ENCODE peak calls at places on chromosome 16, in eight cellular contexts. I, X, S, B, R, C, Y and M are unnamed samples.

GRCh38 chr16:4089811-4090293 is 26.4 kb downstream of the ADCY9 start:
- DNase-seq in I (no peak), X (no peak), S (no peak), B (no peak), R (no peak), C (no peak), Y (no peak), M (no peak)

GRCh38 chr16:58128721-58129096 is 472 bp downstream of the CFAP20 start:
- DNase-seq in I (no peak), X (no peak), S (peak), B (no peak), R (no peak), C (no peak), Y (no peak), M (no peak)

GRCh38 chr16:15950167-15950854 is 895 bp downstream of the ABCC1 start:
- DNase-seq in I (no peak), X (peak), S (peak), B (peak), R (no peak), C (no peak), Y (peak), M (peak)

GRCh38 chr16:8634991-8635736 is 13.7 kb downstream of the METTL22 start:
- DNase-seq in I (no peak), X (peak), S (no peak), B (no peak), R (no peak), C (no peak), Y (peak), M (peak)

GRCh38 chr16:31709181-31709580 is 164.4 kb upstream of the ZNF267 start:
- DNase-seq in I (no peak), X (no peak), S (no peak), B (no peak), R (no peak), C (no peak), Y (no peak), M (no peak)

GRCh38 chr16:84446086-84446485 is 58.4 kb downstream of the MEAK7 start:
- DNase-seq in I (no peak), X (no peak), S (no peak), B (no peak), R (no peak), C (no peak), Y (no peak), M (peak)

GRCh38 chr16:58082381-58082780 is 46.8 kb downstream of the CFAP20 start:
- DNase-seq in I (no peak), X (no peak), S (no peak), B (no peak), R (no peak), C (no peak), Y (no peak), M (no peak)

GRCh38 chr16:89431158-89431584 is 59.2 kb downstream of the ANKRD11 start:
- DNase-seq in I (no peak), X (no peak), S (no peak), B (no peak), R (no peak), C (no peak), Y (peak), M (peak)

GRCh38 chr16:68085259-68086071 is at the start of gene NFATC3:
- DNase-seq in I (peak), X (peak), S (peak), B (peak), R (peak), C (peak), Y (peak), M (peak)

GRCh38 chr16:85908444-85908843 is 9.5 kb downstream of the IRF8 start:
- DNase-seq in I (no peak), X (no peak), S (peak), B (no peak), R (no peak), C (no peak), Y (no peak), M (no peak)

GRCh38 chr16:66300501-66300900 is 66.0 kb upstream of the CDH5 start:
- DNase-seq in I (no peak), X (no peak), S (no peak), B (no peak), R (no peak), C (no peak), Y (no peak), M (no peak)

GRCh38 chr16:48617711-48618148 is 7.8 kb upstream of the N4BP1 start:
- DNase-seq in I (peak), X (peak), S (no peak), B (no peak), R (no peak), C (no peak), Y (peak), M (peak)

GRCh38 chr16:6160303-6160702 is 1062.7 kb upstream of the EEF2KMT start:
- DNase-seq in I (no peak), X (peak), S (peak), B (no peak), R (no peak), C (no peak), Y (no peak), M (no peak)

GRCh38 chr16:67562918-67563707 is 787 bp downstream of the CTCF start:
- DNase-seq in I (peak), X (peak), S (peak), B (peak), R (peak), C (no peak), Y (peak), M (peak)

GRCh38 chr16:3051009-3051408 is 4.6 kb downstream of the MMP25 start:
- DNase-seq in I (no peak), X (no peak), S (no peak), B (no peak), R (no peak), C (no peak), Y (no peak), M (no peak)
- H3K4me3 ChIP-seq in I (no peak), X (no peak), S (no peak), B (no peak), R (no peak), C (no peak), Y (no peak), M (no peak)

DNA sequence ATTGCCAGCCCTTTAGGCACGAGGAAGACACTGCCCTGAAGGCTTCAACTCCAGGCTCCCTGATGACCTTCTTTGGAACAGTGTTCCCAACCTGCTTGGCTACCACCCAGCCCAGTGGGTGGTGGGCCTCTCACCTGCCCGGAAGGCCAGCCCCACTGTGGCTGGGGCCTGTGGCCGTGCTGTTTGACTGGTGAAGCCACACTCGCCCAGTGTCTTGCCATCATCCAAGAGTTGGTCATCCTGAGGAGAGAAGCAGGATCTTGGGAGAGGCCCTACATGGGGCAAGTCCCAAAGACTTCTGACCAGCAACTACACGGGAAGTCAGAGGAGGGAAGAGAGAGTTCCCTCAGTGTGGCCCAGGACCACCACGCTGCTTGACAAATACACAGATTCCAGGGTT is 1.8 kb downstream of the ELOB start:
- DNase-seq in I (no peak), X (no peak), S (no peak), B (no peak), R (no peak), C (no peak), Y (no peak), M (no peak)
- H3K4me3 ChIP-seq in I (no peak), X (no peak), S (no peak), B (no peak), R (no peak), C (no peak), Y (no peak), M (peak)

DNA sequence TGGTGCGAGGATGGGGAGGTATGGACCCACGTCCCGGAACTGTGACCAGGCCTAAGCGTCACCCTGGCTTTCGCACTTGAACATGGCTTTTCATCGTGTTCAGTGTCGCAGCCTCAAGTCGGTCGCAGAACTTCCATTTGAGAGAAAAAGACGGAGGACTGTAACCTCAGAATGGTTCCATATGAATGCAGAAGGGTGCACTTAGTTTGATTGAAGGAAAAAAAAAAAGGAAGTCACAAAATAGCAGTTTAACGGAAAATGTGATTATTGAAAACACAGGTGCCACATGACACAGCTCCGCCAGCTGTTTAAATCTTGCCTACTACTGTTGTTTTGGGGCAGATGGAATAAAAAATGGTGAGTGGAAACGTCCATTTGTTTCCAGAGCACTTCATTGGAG is 30.2 kb upstream of the JPT2 start:
- DNase-seq in I (no peak), X (no peak), S (no peak), B (no peak), R (no peak), C (no peak), Y (no peak), M (no peak)
- H3K4me3 ChIP-seq in I (no peak), X (no peak), S (no peak), B (no peak), R (no peak), C (no peak), Y (no peak), M (no peak)

DNA sequence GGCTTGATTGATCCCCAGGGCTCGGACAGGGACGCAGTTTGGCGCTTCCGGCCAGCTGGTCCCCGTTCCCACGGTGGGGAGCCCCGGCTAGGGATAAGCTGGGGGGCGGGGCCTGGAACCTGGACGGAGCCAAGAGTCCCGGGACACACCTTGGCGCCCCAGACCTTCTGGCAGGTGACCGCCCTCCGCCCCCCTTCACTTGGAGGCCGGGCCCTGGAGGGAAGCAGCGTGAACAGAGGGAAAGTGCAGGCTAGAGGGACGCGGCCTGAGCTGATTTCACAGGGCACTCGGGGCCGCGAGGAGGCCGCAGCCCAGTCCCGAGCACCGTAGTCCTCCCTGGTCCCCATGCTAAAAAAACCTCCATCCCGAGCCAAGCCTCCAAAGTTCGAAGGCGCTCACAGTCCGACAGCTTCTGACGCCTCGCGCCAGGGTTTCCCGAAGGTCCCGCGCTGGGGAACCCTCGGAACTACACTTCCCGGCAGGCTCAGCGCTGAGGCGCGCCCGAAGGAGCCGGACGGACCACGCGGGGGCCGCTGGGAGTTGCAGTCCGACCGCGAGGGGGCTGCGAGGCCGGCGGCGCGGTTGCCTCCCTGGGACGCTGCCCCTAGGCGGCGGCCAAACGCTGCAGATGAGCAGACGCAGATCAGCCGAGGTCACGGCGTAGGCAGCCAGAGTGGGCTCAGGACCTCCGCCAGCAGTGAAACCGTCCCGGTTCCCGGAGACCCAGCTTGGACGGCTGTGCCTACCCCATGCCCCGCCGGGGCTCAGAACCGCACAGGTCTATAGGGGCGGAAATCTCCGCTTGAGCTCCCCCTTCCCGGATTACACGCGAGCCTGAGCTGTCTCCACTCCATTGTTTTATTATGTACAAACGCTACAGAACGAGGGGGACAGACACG is at the start of gene TBX6:
- DNase-seq in I (peak), X (peak), S (peak), B (peak), R (peak), C (peak), Y (peak), M (peak)
- H3K4me3 ChIP-seq in I (peak), X (peak), S (peak), B (peak), R (peak), C (peak), Y (peak), M (peak)

GRCh38 chr16:11354733-11355574 is 9.7 kb downstream of the RMI2 start:
- DNase-seq in I (no peak), X (no peak), S (peak), B (peak), R (no peak), C (no peak), Y (peak), M (peak)
- H3K4me3 ChIP-seq in I (no peak), X (no peak), S (no peak), B (peak), R (no peak), C (no peak), Y (no peak), M (no peak)

GRCh38 chr16:81609323-81609892 is 164.8 kb downstream of the CMIP start:
- DNase-seq in I (no peak), X (no peak), S (no peak), B (no peak), R (no peak), C (no peak), Y (no peak), M (no peak)

GRCh38 chr16:81612351-81613170 is 166.5 kb upstream of the PLCG2 start:
- DNase-seq in I (peak), X (no peak), S (no peak), B (no peak), R (no peak), C (no peak), Y (peak), M (peak)

GRCh38 chr16:81611721-81612120 is 167.1 kb downstream of the CMIP start:
- DNase-seq in I (no peak), X (no peak), S (no peak), B (no peak), R (no peak), C (no peak), Y (no peak), M (no peak)

GRCh38 chr16:81610144-81610842 is 165.7 kb downstream of the CMIP start:
- DNase-seq in I (peak), X (peak), S (no peak), B (no peak), R (peak), C (peak), Y (peak), M (peak)

GRCh38 chr16:81610936-81611335 is 166.3 kb downstream of the CMIP start:
- DNase-seq in I (no peak), X (no peak), S (no peak), B (no peak), R (no peak), C (no peak), Y (no peak), M (no peak)
- H3K4me3 ChIP-seq in I (no peak), X (no peak), S (no peak), B (no peak), R (no peak), C (no peak), Y (no peak), M (no peak)